ENCODE peak calls at places on chromosomes 16 and 17, in seven cellular contexts. I is C1 segment of cervical spinal cord, G is ACHN, U is iPS-NIHi11, S is stomach, B is heart right ventricle, O is GM12865. N is an unnamed sample.

GRCh38 chr16:50185005-50185505 is 31.9 kb downstream of the TENT4B start:
- DNase-seq in I (no peak), U (no peak), S (no peak), O (peak; percentile 14), B (no peak), G (peak; percentile 98), N (no peak)

GRCh38 chr16:6047325-6047724 is 949.7 kb upstream of the EEF2KMT start:
- DNase-seq in U (no peak), B (no peak), G (no peak), O (no peak), S (no peak), I (no peak), N (no peak)

GRCh38 chr16:81140930-81141780 is 45.0 kb upstream of the GCSH start:
- DNase-seq in I (no peak), G (peak; percentile 15), S (no peak), U (peak; percentile 58), B (no peak), O (no peak), N (no peak)

GRCh38 chr16:30377812-30378235 is 3.2 kb downstream of the MYL11 start:
- DNase-seq in S (peak; percentile 94), I (peak; percentile 87), B (peak; percentile 96), G (peak; percentile 87), U (peak; percentile 85), O (peak; percentile 95), N (peak; percentile 82)

GRCh38 chr17:29007456-29008455 is 1.9 kb upstream of the SEZ6 start:
- DNase-seq in S (no peak), I (no peak), B (no peak), G (peak; percentile 86), O (no peak), U (no peak), N (no peak)

GRCh38 chr16:6749714-6750113 is 582.9 kb upstream of the RBFOX1 start:
- DNase-seq in S (no peak), O (no peak), B (no peak), I (no peak), G (no peak), U (no peak), N (no peak)

GRCh38 chr17:79188048-79188447 is 113.4 kb downstream of the ENGASE start:
- DNase-seq in O (peak; percentile 18), U (peak; percentile 86), S (no peak), I (no peak), B (no peak), G (peak; percentile 43), N (no peak)

GRCh38 chr17:43360739-43361498 is 37.9 kb upstream of the ARL4D start:
- DNase-seq in I (peak; percentile 91), G (no peak), B (peak; percentile 94), U (peak; percentile 88), S (peak; percentile 94), O (peak; percentile 100), N (peak; percentile 90)

GRCh38 chr16:65889533-65889966 is 476.9 kb upstream of the CDH5 start:
- DNase-seq in B (no peak), G (no peak), U (peak; percentile 11), S (no peak), O (no peak), I (no peak), N (no peak)

GRCh38 chr16:11325404-11326083 is 19.7 kb upstream of the RMI2 start:
- DNase-seq in I (no peak), G (no peak), B (no peak), O (peak; percentile 78), S (no peak), U (no peak), N (no peak)

GRCh38 chr16:68251812-68252211 is 6.6 kb downstream of the PLA2G15 start:
- DNase-seq in G (no peak), S (no peak), B (peak; percentile 69), O (no peak), I (no peak), U (no peak), N (peak; percentile 91)

GRCh38 chr17:12992676-12993075 is 25.2 kb downstream of the ELAC2 start:
- DNase-seq in G (no peak), U (no peak), S (no peak), I (no peak), O (no peak), B (no peak), N (no peak)

GRCh38 chr16:51148674-51149228 is 2.3 kb downstream of the SALL1 start:
- DNase-seq in I (no peak), B (no peak), S (no peak), U (no peak), G (peak; percentile 11), O (no peak), N (no peak)

GRCh38 chr17:79915850-79916430 is 76.7 kb upstream of the CBX4 start:
- DNase-seq in I (no peak), G (peak; percentile 67), U (peak; percentile 84), B (peak; percentile 52), O (peak; percentile 41), S (peak; percentile 88), N (no peak)

GRCh38 chr17:35743911-35744328 is 9.1 kb downstream of the GAS2L2 start:
- DNase-seq in I (no peak), O (peak; percentile 29), G (peak; percentile 54), U (peak; percentile 80), B (no peak), S (no peak), N (no peak)

GRCh38 chr16:20774703-20775362 is 11.0 kb downstream of the ACSM3 start:
- DNase-seq in I (no peak), G (peak; percentile 95), O (peak; percentile 80), U (peak; percentile 85), B (peak; percentile 32), S (peak; percentile 85), N (no peak)

N was measured in gastrocnemius medialis.